ENCODE peak calls at places on chromosomes 1 and 21, in seven cellular contexts. V is mammary epithelial cell, J is mesendoderm, C is mesenchymal stem cell, W is IMR-90, A is colonic mucosa, O is GM23248. B is an unnamed sample.
A peak's percentile ranks its signal among the peaks of the same experiment; 100 is the strongest.

GRCh38 chr1:32275424-32275823 is 16.5 kb upstream of the HDAC1 start:
- DNase-seq in V (no peak), J (peak; percentile 27), C (no peak), W (no peak), A (peak; percentile 44), O (peak; percentile 18), B (no peak)

GRCh38 chr1:230067871-230068814 is 1.1 kb downstream of the GALNT2 start:
- DNase-seq in V (peak; percentile 36), J (peak; percentile 68), C (peak; percentile 54), W (no peak), A (peak; percentile 36), O (peak; percentile 72), B (peak; percentile 38)

GRCh38 chr1:68183895-68184294 is 48.4 kb downstream of the WLS start:
- DNase-seq in V (no peak), J (no peak), C (no peak), W (no peak), A (no peak), O (no peak), B (no peak)

GRCh38 chr1:8545078-8545477 is 227.2 kb downstream of the SLC45A1 start:
- DNase-seq in V (no peak), J (no peak), C (no peak), W (peak; percentile 35), A (no peak), O (no peak), B (no peak)

GRCh38 chr1:53909946-53910345 is 16.0 kb downstream of the DIO1 start:
- DNase-seq in V (peak; percentile 14), J (no peak), C (peak; percentile 19), W (peak; percentile 21), A (no peak), O (no peak), B (peak; percentile 9)

GRCh38 chr1:14804626-14805025 is 206.1 kb downstream of the KAZN start:
- DNase-seq in V (no peak), J (peak; percentile 65), C (no peak), W (no peak), A (no peak), O (peak; percentile 23), B (no peak)

GRCh38 chr21:44518684-44519083 is 21.3 kb downstream of the KRTAP10-1 start:
- DNase-seq in V (no peak), J (no peak), C (no peak), W (no peak), A (no peak), O (no peak), B (no peak)

GRCh38 chr1:241306125-241306790 is 50.7 kb downstream of the RGS7 start:
- DNase-seq in V (no peak), J (no peak), C (no peak), W (no peak), A (no peak), O (no peak), B (no peak)

GRCh38 chr1:170805957-170806662 is 129.2 kb upstream of the MROH9 start:
- DNase-seq in V (no peak), J (no peak), C (no peak), W (peak; percentile 8), A (no peak), O (peak; percentile 24), B (no peak)

GRCh38 chr1:170660874-170661645 is 2.9 kb upstream of the PRRX1 start:
- DNase-seq in V (no peak), J (peak; percentile 4), C (peak; percentile 32), W (peak; percentile 33), A (no peak), O (peak; percentile 72), B (peak; percentile 63)

GRCh38 chr1:4627353-4627752 is 27.1 kb upstream of the AJAP1 start:
- DNase-seq in V (no peak), J (no peak), C (no peak), W (no peak), A (no peak), O (no peak), B (no peak)

GRCh38 chr1:247368501-247368900 is 36.8 kb upstream of the ZNF496 start:
- DNase-seq in V (no peak), J (no peak), C (no peak), W (no peak), A (no peak), O (no peak), B (no peak)

GRCh38 chr1:212743901-212744475 is 44.3 kb upstream of the BATF3 start:
- DNase-seq in V (no peak), J (no peak), C (peak; percentile 4), W (no peak), A (no peak), O (no peak), B (no peak)

GRCh38 chr1:24185056-24185455 is 2.0 kb downstream of the IFNLR1 start:
- DNase-seq in V (no peak), J (no peak), C (no peak), W (no peak), A (no peak), O (no peak), B (no peak)

GRCh38 chr1:27589441-27589840 is 14.5 kb downstream of the AHDC1 start:
- DNase-seq in V (no peak), J (no peak), C (no peak), W (no peak), A (no peak), O (no peak), B (no peak)

DNA sequence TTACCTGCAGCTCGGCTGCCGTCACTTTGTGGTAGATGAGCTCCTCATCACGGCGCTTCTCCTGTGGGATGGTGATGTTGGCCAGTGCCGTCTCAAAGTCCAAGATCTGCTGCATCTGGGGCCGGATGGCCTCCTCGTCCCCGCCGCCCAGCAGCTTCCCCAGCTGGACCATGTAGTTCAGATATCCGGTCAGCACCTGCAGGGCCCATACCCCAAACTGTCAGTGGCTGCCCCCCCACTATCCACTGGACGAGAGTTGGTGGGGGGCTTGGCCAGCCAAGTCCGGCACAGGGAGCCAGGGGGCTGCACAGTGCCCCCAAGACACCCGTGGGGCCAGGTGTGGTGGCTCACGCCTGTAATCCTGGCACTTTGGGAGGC is 34.3 kb downstream of the ECE1 start:
- DNase-seq in V (no peak), J (no peak), C (no peak), W (no peak), A (no peak), O (no peak), B (no peak)
- H3K27ac ChIP-seq in V (no peak overlapping the region), J (no peak overlapping the region), C (no peak overlapping the region), W (no peak overlapping the region), A (no peak overlapping the region), O (no peak overlapping the region), B (no peak overlapping the region)

DNA sequence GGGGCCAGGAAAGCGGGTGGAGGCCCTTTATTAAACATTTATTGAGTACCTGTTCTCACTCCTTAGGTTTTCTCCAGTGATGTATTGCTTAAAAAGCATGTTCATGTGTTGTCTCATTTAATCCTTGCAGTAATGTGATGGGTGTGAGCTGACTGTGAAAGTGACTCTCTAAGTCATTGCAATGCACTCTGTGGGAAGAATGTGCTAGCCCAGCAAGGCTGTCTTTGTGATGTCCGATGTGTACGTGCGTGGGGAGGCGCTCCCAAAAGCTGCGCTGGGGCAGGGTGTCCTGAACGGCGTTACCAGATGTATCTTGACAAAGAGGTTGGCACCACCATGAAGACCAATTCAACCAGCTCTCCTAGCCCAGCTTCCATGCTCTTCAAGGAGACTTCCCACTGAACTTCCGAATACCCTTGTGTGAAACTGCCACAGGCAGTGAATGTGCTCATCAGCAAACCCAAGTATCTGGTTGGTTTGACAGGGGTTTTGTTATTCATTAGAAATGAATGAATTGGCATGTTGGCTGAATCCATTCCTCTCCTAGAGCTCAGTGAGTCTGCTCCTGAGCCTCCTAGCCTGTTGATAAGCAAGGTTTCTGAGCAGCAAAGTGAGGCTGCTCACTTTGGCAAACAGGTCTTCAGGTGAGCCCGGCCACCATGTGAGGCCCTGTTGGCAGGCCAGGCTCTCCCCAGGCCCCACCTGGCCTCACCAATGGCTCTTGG is 28.0 kb downstream of the NUAK2 start:
- DNase-seq in V (no peak), J (peak; percentile 58), C (no peak), W (no peak), A (no peak), O (peak; percentile 32), B (no peak)
- H3K4me3 ChIP-seq in V (no peak overlapping the region), J (no peak overlapping the region), C (peak overlapping the region; percentile 10), W (no peak overlapping the region), A (no peak overlapping the region), O (no peak overlapping the region), B (no peak overlapping the region)

GRCh38 chr1:109639841-109640184 is 16.1 kb upstream of the GSTM4 start:
- DNase-seq in V (no peak), J (no peak), C (no peak), W (no peak), A (no peak), O (no peak), B (no peak)

GRCh38 chr1:109640285-109640865 is 15.5 kb upstream of the GSTM4 start:
- DNase-seq in V (peak; percentile 42), J (peak; percentile 73), C (peak; percentile 65), W (peak; percentile 55), A (peak; percentile 95), O (peak; percentile 69), B (peak; percentile 66)

GRCh38 chr1:109641341-109641740 is 14.6 kb upstream of the GSTM4 start:
- DNase-seq in V (no peak), J (no peak), C (no peak), W (no peak), A (no peak), O (no peak), B (no peak)

GRCh38 chr1:109637446-109637845 is 17.8 kb downstream of the AMPD2 start:
- DNase-seq in V (no peak), J (no peak), C (no peak), W (no peak), A (no peak), O (no peak), B (no peak)

DNA sequence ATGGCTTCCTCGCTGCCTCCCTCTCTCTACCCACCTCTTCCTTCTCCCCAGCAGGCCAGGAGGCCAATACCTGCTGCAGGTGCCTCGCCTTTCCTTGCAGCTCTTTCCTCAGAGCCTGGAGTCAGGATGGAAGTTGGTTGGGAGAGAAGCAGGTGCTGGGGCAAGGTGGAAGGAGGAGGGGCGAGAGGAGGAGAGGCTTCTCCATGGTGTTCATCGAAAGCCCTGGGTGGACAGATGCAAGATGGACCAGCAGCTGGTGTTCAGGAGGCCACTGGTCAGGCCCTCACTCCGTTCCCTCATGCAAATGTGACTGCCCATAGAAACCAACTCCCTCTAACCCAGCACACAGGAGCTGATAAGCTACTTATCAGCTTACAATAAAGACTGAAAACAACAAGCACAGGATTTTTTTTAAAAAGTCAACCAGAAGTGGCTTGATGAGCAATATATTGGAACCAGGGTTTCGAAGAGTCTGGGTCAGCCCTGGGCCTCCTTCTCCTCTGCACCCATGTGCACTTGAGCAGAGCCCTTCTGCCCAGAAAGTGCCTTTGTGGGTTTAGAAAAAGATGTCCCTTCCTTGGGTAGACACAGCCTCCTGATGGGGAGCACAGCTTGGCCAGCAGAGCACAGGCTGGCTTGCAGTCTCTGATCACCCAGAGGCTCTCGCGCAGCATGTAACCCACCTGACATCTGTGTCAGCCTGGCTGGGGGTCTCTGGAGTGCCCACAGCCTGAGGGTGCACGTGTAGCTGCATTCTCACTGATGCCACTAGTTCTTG is 16.6 kb upstream of the GSTM4 start:
- DNase-seq in V (no peak), J (no peak), C (no peak), W (no peak), A (no peak), O (no peak), B (no peak)
- H3K9ac ChIP-seq in V (no peak overlapping the region), J (no peak overlapping the region), C (no peak overlapping the region), W (no peak overlapping the region), A (no peak overlapping the region), O (no peak overlapping the region), B (no peak overlapping the region)

DNA sequence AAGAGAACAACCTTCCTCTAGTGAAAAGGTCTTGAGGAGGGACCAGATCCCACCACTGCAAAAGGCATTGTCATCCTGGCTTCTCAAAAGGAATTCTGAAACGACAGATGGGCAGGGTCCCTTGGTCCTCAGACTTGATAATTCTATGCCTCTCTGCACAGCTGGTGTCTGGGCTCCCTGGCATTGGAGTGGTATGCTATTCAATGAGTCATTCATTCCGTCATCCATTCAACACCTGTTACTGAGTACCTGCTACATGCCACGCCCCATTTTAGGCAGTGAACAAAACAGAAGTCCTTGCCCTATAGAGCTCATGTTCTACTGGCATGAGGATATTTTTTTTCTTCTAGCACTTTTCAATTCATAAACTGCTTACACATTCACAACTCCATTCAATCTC is 45.8 kb upstream of the HMGB4 start:
- DNase-seq in V (no peak), J (peak; percentile 23), C (no peak), W (no peak), A (no peak), O (no peak), B (no peak)
- H3K27ac ChIP-seq in V (no peak overlapping the region), J (no peak overlapping the region), C (no peak overlapping the region), W (no peak overlapping the region), A (no peak overlapping the region), O (no peak overlapping the region), B (no peak overlapping the region)